ENCODE peak calls at places on chromosome 7, in four cellular contexts. D, Q, E and P are unnamed samples.

GRCh38 chr7:48280100-48280499 is 108.8 kb downstream of the ABCA13 start:
- DNase-seq in D (no peak), Q (peak), E (peak), P (no peak)

GRCh38 chr7:157474685-157475084 is 137.9 kb downstream of the DNAJB6 start:
- DNase-seq in D (peak), Q (peak), E (no peak), P (peak)

GRCh38 chr7:41065663-41066062 is 637.2 kb downstream of the INHBA start:
- DNase-seq in D (no peak), Q (no peak), E (no peak), P (no peak)

GRCh38 chr7:12028508-12028907 is 182.6 kb upstream of the TMEM106B start:
- DNase-seq in D (no peak), Q (peak), E (peak), P (no peak)

GRCh38 chr7:55964261-55964801 is at the start of gene NIPSNAP2:
- DNase-seq in D (peak), Q (peak), E (peak), P (peak)

GRCh38 chr7:142323706-142324105 is 65.8 kb upstream of the PRSS58 start:
- DNase-seq in D (peak), Q (peak), E (peak), P (peak)

GRCh38 chr7:30278849-30279505 is 5.4 kb upstream of the ZNRF2 start:
- DNase-seq in D (no peak), Q (peak), E (no peak), P (no peak)

GRCh38 chr7:16416289-16417282 is 4.8 kb downstream of the CRPPA start:
- DNase-seq in D (no peak), Q (peak), E (peak), P (peak)

GRCh38 chr7:77327067-77327931 is 88.8 kb downstream of the GSAP start:
- DNase-seq in D (no peak), Q (peak), E (peak), P (peak)

GRCh38 chr7:149719050-149719899 is 54.1 kb downstream of the ZNF467 start:
- DNase-seq in D (no peak), Q (peak), E (peak), P (peak)